ENCODE peak calls at places on chromosomes 7 and 10, in seven cellular contexts. One of them, this sample, is unnamed.
A peak's percentile ranks its signal among the peaks of the same experiment; 100 is the strongest.

GRCh38 chr7:35854311-35854710 is 53.5 kb downstream of the SEPTIN7 start:
- DNase-seq in fibroblast of mammary gland: no peak
- DNase-seq in ovary: no peak
- DNase-seq in upper lobe of left lung: no peak
- DNase-seq in GM12864: no peak
- DNase-seq in brain microvascular endothelial cell: no peak
- DNase-seq in choroid plexus epithelial cell: no peak
- DNase-seq in this sample: no peak

GRCh38 chr7:23615331-23615730 is 18.1 kb downstream of the CCDC126 start:
- DNase-seq in fibroblast of mammary gland: no peak
- DNase-seq in ovary: peak; percentile 14
- DNase-seq in upper lobe of left lung: no peak
- DNase-seq in GM12864: no peak
- DNase-seq in brain microvascular endothelial cell: no peak
- DNase-seq in choroid plexus epithelial cell: peak; percentile 65
- DNase-seq in this sample: no peak

GRCh38 chr7:142556745-142557144 is 192.5 kb upstream of the PRSS1 start:
- DNase-seq in fibroblast of mammary gland: peak; percentile 99
- DNase-seq in ovary: no peak
- DNase-seq in upper lobe of left lung: peak; percentile 67
- DNase-seq in GM12864: no peak
- DNase-seq in brain microvascular endothelial cell: peak; percentile 94
- DNase-seq in choroid plexus epithelial cell: peak; percentile 98
- DNase-seq in this sample: no peak

GRCh38 chr10:95655571-95656290 is 780 bp downstream of the ALDH18A1 start:
- DNase-seq in fibroblast of mammary gland: peak; percentile 60
- DNase-seq in ovary: no peak
- DNase-seq in upper lobe of left lung: no peak
- DNase-seq in GM12864: peak; percentile 5
- DNase-seq in brain microvascular endothelial cell: peak; percentile 22
- DNase-seq in choroid plexus epithelial cell: peak; percentile 43
- DNase-seq in this sample: peak; percentile 25

GRCh38 chr10:94042001-94042813 is 48.5 kb downstream of the PLCE1 start:
- DNase-seq in fibroblast of mammary gland: peak; percentile 87
- DNase-seq in ovary: no peak
- DNase-seq in upper lobe of left lung: no peak
- DNase-seq in GM12864: no peak
- DNase-seq in brain microvascular endothelial cell: peak; percentile 65
- DNase-seq in choroid plexus epithelial cell: peak; percentile 71
- DNase-seq in this sample: no peak

GRCh38 chr10:4384254-4384653 is 441.8 kb upstream of the AKR1E2 start:
- DNase-seq in fibroblast of mammary gland: no peak
- DNase-seq in ovary: no peak
- DNase-seq in upper lobe of left lung: no peak
- DNase-seq in GM12864: no peak
- DNase-seq in brain microvascular endothelial cell: peak; percentile 48
- DNase-seq in choroid plexus epithelial cell: peak; percentile 62
- DNase-seq in this sample: no peak

GRCh38 chr7:51019231-51019844 is 236.6 kb upstream of the GRB10 start:
- DNase-seq in fibroblast of mammary gland: peak; percentile 94
- DNase-seq in ovary: no peak
- DNase-seq in upper lobe of left lung: no peak
- DNase-seq in GM12864: no peak
- DNase-seq in brain microvascular endothelial cell: peak; percentile 87
- DNase-seq in choroid plexus epithelial cell: peak; percentile 74
- DNase-seq in this sample: no peak

GRCh38 chr10:46557319-46558140 is 1.1 kb upstream of the GPRIN2 start:
- DNase-seq in fibroblast of mammary gland: no peak
- DNase-seq in ovary: peak; percentile 10
- DNase-seq in upper lobe of left lung: peak; percentile 21
- DNase-seq in GM12864: no peak
- DNase-seq in brain microvascular endothelial cell: no peak
- DNase-seq in choroid plexus epithelial cell: no peak
- DNase-seq in this sample: no peak

GRCh38 chr10:133466683-133467275 is 13.0 kb downstream of the SCART1 start:
- DNase-seq in fibroblast of mammary gland: no peak
- DNase-seq in ovary: no peak
- DNase-seq in upper lobe of left lung: no peak
- DNase-seq in GM12864: no peak
- DNase-seq in brain microvascular endothelial cell: no peak
- DNase-seq in choroid plexus epithelial cell: no peak
- DNase-seq in this sample: no peak

GRCh38 chr10:89793649-89794254 is 92.4 kb downstream of the KIF20B start:
- DNase-seq in fibroblast of mammary gland: peak; percentile 75
- DNase-seq in ovary: no peak
- DNase-seq in upper lobe of left lung: no peak
- DNase-seq in GM12864: peak; percentile 40
- DNase-seq in brain microvascular endothelial cell: peak; percentile 59
- DNase-seq in choroid plexus epithelial cell: peak; percentile 88
- DNase-seq in this sample: peak; percentile 69

GRCh38 chr10:90885176-90885575 is 13.4 kb downstream of the RPP30 start:
- DNase-seq in fibroblast of mammary gland: peak; percentile 82
- DNase-seq in ovary: no peak
- DNase-seq in upper lobe of left lung: no peak
- DNase-seq in GM12864: no peak
- DNase-seq in brain microvascular endothelial cell: peak; percentile 71
- DNase-seq in choroid plexus epithelial cell: peak; percentile 73
- DNase-seq in this sample: no peak

GRCh38 chr7:327305-327931 is 37.4 kb downstream of the FOXL3 start:
- DNase-seq in fibroblast of mammary gland: no peak
- DNase-seq in ovary: no peak
- DNase-seq in upper lobe of left lung: no peak
- DNase-seq in GM12864: no peak
- DNase-seq in brain microvascular endothelial cell: no peak
- DNase-seq in choroid plexus epithelial cell: no peak
- DNase-seq in this sample: no peak

GRCh38 chr10:122213766-122214165 is 57.3 kb upstream of the BTBD16 start:
- DNase-seq in fibroblast of mammary gland: no peak
- DNase-seq in ovary: no peak
- DNase-seq in upper lobe of left lung: no peak
- DNase-seq in GM12864: no peak
- DNase-seq in brain microvascular endothelial cell: no peak
- DNase-seq in choroid plexus epithelial cell: peak; percentile 13
- DNase-seq in this sample: no peak

GRCh38 chr10:46518028-46518725 is 38.3 kb downstream of the GPRIN2 start:
- DNase-seq in fibroblast of mammary gland: no peak
- DNase-seq in ovary: peak; percentile 4
- DNase-seq in upper lobe of left lung: peak; percentile 17
- DNase-seq in GM12864: no peak
- DNase-seq in brain microvascular endothelial cell: no peak
- DNase-seq in choroid plexus epithelial cell: no peak
- DNase-seq in this sample: no peak

GRCh38 chr7:132300599-132300998 is 275.7 kb downstream of the PLXNA4 start:
- DNase-seq in fibroblast of mammary gland: no peak
- DNase-seq in ovary: no peak
- DNase-seq in upper lobe of left lung: no peak
- DNase-seq in GM12864: no peak
- DNase-seq in brain microvascular endothelial cell: no peak
- DNase-seq in choroid plexus epithelial cell: no peak
- DNase-seq in this sample: no peak

GRCh38 chr7:30682131-30683083 is at the start of gene CRHR2:
- DNase-seq in fibroblast of mammary gland: no peak
- DNase-seq in ovary: peak; percentile 22
- DNase-seq in upper lobe of left lung: peak; percentile 47
- DNase-seq in GM12864: no peak
- DNase-seq in brain microvascular endothelial cell: no peak
- DNase-seq in choroid plexus epithelial cell: no peak
- DNase-seq in this sample: peak; percentile 64

GRCh38 chr7:2968616-2969397 is 74.9 kb downstream of the CARD11 start:
- DNase-seq in fibroblast of mammary gland: no peak
- DNase-seq in ovary: no peak
- DNase-seq in upper lobe of left lung: peak; percentile 15
- DNase-seq in GM12864: no peak
- DNase-seq in brain microvascular endothelial cell: no peak
- DNase-seq in choroid plexus epithelial cell: no peak
- DNase-seq in this sample: no peak

GRCh38 chr7:149238051-149238450 is 1.4 kb upstream of the ZNF212 start:
- DNase-seq in fibroblast of mammary gland: peak; percentile 59
- DNase-seq in ovary: no peak
- DNase-seq in upper lobe of left lung: no peak
- DNase-seq in GM12864: no peak
- DNase-seq in brain microvascular endothelial cell: no peak
- DNase-seq in choroid plexus epithelial cell: no peak
- DNase-seq in this sample: no peak

GRCh38 chr7:8018961-8019360 is 50.4 kb downstream of the GLCCI1 start:
- DNase-seq in fibroblast of mammary gland: no peak
- DNase-seq in ovary: no peak
- DNase-seq in upper lobe of left lung: no peak
- DNase-seq in GM12864: no peak
- DNase-seq in brain microvascular endothelial cell: no peak
- DNase-seq in choroid plexus epithelial cell: no peak
- DNase-seq in this sample: no peak

GRCh38 chr7:33091111-33091531 is 18.1 kb downstream of the RP9 start:
- DNase-seq in fibroblast of mammary gland: peak; percentile 18
- DNase-seq in ovary: no peak
- DNase-seq in upper lobe of left lung: no peak
- DNase-seq in GM12864: no peak
- DNase-seq in brain microvascular endothelial cell: no peak
- DNase-seq in choroid plexus epithelial cell: no peak
- DNase-seq in this sample: no peak

GRCh38 chr7:17830206-17830605 is 110.1 kb downstream of the SNX13 start:
- DNase-seq in fibroblast of mammary gland: peak; percentile 37
- DNase-seq in ovary: no peak
- DNase-seq in upper lobe of left lung: no peak
- DNase-seq in GM12864: no peak
- DNase-seq in brain microvascular endothelial cell: no peak
- DNase-seq in choroid plexus epithelial cell: peak; percentile 32
- DNase-seq in this sample: no peak

DNA sequence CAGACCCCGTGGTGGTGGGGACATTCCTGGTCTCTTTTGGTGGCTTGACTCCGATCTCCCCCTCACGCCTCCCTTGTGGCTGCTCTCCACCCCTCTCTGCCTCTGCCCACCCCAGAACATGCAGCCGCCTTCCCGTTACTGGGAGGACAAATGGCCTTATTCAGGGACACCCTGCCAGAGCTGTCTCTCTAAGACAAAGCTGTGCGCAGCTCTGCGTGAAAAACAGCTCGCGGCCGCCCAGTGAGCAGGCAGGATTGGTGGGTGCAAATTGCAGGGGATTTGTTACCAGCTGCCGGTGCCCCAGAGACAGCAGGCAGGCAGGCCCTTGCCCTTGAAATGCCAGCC is 124.3 kb upstream of the PPIF start:
- DNase-seq in fibroblast of mammary gland: no peak
- DNase-seq in ovary: no peak
- DNase-seq in upper lobe of left lung: no peak
- DNase-seq in GM12864: no peak
- DNase-seq in brain microvascular endothelial cell: no peak
- DNase-seq in choroid plexus epithelial cell: no peak
- DNase-seq in this sample: no peak
- TF ChIP-seq CTCF in fibroblast of mammary gland: no peak
- TF ChIP-seq CTCF in ovary: no peak
- TF ChIP-seq CTCF in upper lobe of left lung: no peak
- TF ChIP-seq CTCF in GM12864: no peak
- TF ChIP-seq CTCF in brain microvascular endothelial cell: no peak
- TF ChIP-seq CTCF in choroid plexus epithelial cell: no peak
- TF ChIP-seq CTCF in this sample: no peak

GRCh38 chr10:73873843-73874215 is 526 bp downstream of the CAMK2G start:
- DNase-seq in fibroblast of mammary gland: no peak
- DNase-seq in ovary: no peak
- DNase-seq in upper lobe of left lung: no peak
- DNase-seq in GM12864: no peak
- DNase-seq in brain microvascular endothelial cell: no peak
- DNase-seq in choroid plexus epithelial cell: no peak
- DNase-seq in this sample: peak; percentile 71

GRCh38 chr10:73874267-73875138 is at the start of gene CAMK2G:
- DNase-seq in fibroblast of mammary gland: peak; percentile 79
- DNase-seq in ovary: peak; percentile 81
- DNase-seq in upper lobe of left lung: peak; percentile 86
- DNase-seq in GM12864: no peak
- DNase-seq in brain microvascular endothelial cell: peak; percentile 68
- DNase-seq in choroid plexus epithelial cell: peak; percentile 83
- DNase-seq in this sample: peak; percentile 99

GRCh38 chr10:73873163-73873842 is 1.1 kb downstream of the CAMK2G start:
- DNase-seq in fibroblast of mammary gland: no peak
- DNase-seq in ovary: no peak
- DNase-seq in upper lobe of left lung: no peak
- DNase-seq in GM12864: no peak
- DNase-seq in brain microvascular endothelial cell: no peak
- DNase-seq in choroid plexus epithelial cell: no peak
- DNase-seq in this sample: no peak

GRCh38 chr10:73871295-73871914 is 3.0 kb downstream of the CAMK2G start:
- DNase-seq in fibroblast of mammary gland: no peak
- DNase-seq in ovary: no peak
- DNase-seq in upper lobe of left lung: no peak
- DNase-seq in GM12864: no peak
- DNase-seq in brain microvascular endothelial cell: no peak
- DNase-seq in choroid plexus epithelial cell: no peak
- DNase-seq in this sample: no peak

GRCh38 chr10:73871915-73872710 is 2.2 kb downstream of the CAMK2G start:
- DNase-seq in fibroblast of mammary gland: peak; percentile 39
- DNase-seq in ovary: no peak
- DNase-seq in upper lobe of left lung: peak; percentile 73
- DNase-seq in GM12864: no peak
- DNase-seq in brain microvascular endothelial cell: peak; percentile 27
- DNase-seq in choroid plexus epithelial cell: peak; percentile 42
- DNase-seq in this sample: no peak
- TF ChIP-seq CTCF in fibroblast of mammary gland: peak; percentile 28
- TF ChIP-seq CTCF in ovary: no peak
- TF ChIP-seq CTCF in upper lobe of left lung: no peak
- TF ChIP-seq CTCF in GM12864: no peak
- TF ChIP-seq CTCF in brain microvascular endothelial cell: peak; percentile 63
- TF ChIP-seq CTCF in choroid plexus epithelial cell: peak; percentile 47
- TF ChIP-seq CTCF in this sample: no peak

DNA sequence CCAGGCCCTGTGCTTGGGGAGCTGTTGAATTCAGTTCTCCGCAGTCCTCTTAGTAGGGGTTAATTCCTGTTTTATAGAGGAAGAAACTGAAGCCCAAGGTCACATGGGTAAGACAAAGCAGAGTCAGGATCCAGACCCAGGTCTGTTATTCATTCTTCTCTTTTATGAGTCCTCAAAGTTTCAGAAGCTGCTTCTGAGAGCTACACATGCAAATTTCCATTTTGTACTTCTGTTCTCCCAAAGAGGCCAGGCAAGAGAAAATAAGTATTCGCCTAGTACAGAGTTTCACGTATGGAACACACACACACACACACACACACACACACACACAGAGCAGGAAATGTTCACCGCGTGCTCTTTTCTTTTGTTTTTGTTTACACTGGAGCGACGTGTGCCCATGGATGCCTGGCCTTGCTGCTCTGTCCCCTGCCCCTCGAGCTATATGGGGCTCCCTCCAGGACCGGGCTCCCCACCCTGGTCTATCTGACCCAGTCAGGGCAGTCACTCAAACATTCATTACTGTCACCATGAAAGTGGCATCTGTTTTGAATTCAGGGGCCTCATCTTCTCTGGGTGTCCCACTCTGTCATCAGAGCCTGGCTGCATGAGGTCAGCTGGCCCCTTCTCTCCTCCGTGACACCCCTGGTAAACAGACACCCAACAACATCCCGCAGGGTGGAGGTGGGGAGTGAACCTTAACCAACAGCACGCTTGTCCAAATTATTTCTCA is 84.4 kb downstream of the TNS3 start:
- DNase-seq in fibroblast of mammary gland: no peak
- DNase-seq in ovary: no peak
- DNase-seq in upper lobe of left lung: no peak
- DNase-seq in GM12864: peak; percentile 83
- DNase-seq in brain microvascular endothelial cell: no peak
- DNase-seq in choroid plexus epithelial cell: peak; percentile 47
- DNase-seq in this sample: peak; percentile 62
- TF ChIP-seq CTCF in fibroblast of mammary gland: no peak
- TF ChIP-seq CTCF in ovary: no peak
- TF ChIP-seq CTCF in upper lobe of left lung: no peak
- TF ChIP-seq CTCF in GM12864: no peak
- TF ChIP-seq CTCF in brain microvascular endothelial cell: no peak
- TF ChIP-seq CTCF in choroid plexus epithelial cell: no peak
- TF ChIP-seq CTCF in this sample: no peak

GRCh38 chr10:74035324-74035723 is 37.4 kb downstream of the VCL start:
- DNase-seq in fibroblast of mammary gland: no peak
- DNase-seq in ovary: no peak
- DNase-seq in upper lobe of left lung: no peak
- DNase-seq in GM12864: no peak
- DNase-seq in brain microvascular endothelial cell: no peak
- DNase-seq in choroid plexus epithelial cell: peak; percentile 67
- DNase-seq in this sample: no peak
- TF ChIP-seq CTCF in fibroblast of mammary gland: peak; percentile 38
- TF ChIP-seq CTCF in ovary: no peak
- TF ChIP-seq CTCF in upper lobe of left lung: no peak
- TF ChIP-seq CTCF in GM12864: no peak
- TF ChIP-seq CTCF in brain microvascular endothelial cell: peak; percentile 35
- TF ChIP-seq CTCF in choroid plexus epithelial cell: peak; percentile 47
- TF ChIP-seq CTCF in this sample: no peak

This sample was measured in GM20000.